ENCODE peak calls at places on chromosomes 16 and 17, in six cellular contexts. T is adrenal gland, Y is heart left ventricle, X is gastrocnemius medialis, Z is HCT116, P is Peyer's patch. M is an unnamed sample.

GRCh38 chr17:29593546-29594440 is 861 bp downstream of the ANKRD13B start:
- DNase-seq in Z (no peak), X (no peak), T (no peak), P (peak), Y (peak), M (no peak)

GRCh38 chr17:63833741-63834373 is 6.4 kb upstream of the FTSJ3 start:
- DNase-seq in Y (no peak), X (no peak), P (no peak), T (no peak), Z (no peak), M (peak)

GRCh38 chr17:49093131-49093530 is 39.4 kb upstream of the B4GALNT2 start:
- DNase-seq in T (no peak), Y (no peak), Z (no peak), P (no peak), X (no peak), M (peak)

GRCh38 chr17:16442141-16442540 is 26.8 kb downstream of the TRPV2 start:
- DNase-seq in X (no peak), Z (no peak), Y (no peak), T (no peak), P (no peak), M (peak)

GRCh38 chr16:75599452-75600277 is 23.4 kb downstream of the ADAT1 start:
- DNase-seq in T (no peak), Y (no peak), X (no peak), Z (no peak), P (no peak), M (no peak)

GRCh38 chr17:5500247-5500803 is 14.0 kb downstream of the MIS12 start:
- DNase-seq in Z (no peak), T (no peak), Y (no peak), X (no peak), P (no peak), M (no peak)

GRCh38 chr17:80426671-80427326 is 11.8 kb downstream of the ENDOV start:
- DNase-seq in X (peak), Z (peak), Y (peak), P (peak), T (peak), M (peak)

GRCh38 chr16:4962716-4963115 is 4.6 kb downstream of the SEC14L5 start:
- DNase-seq in Z (no peak), P (no peak), X (no peak), T (no peak), Y (no peak), M (no peak)

GRCh38 chr17:62111562-62112180 is 46.6 kb upstream of the MED13 start:
- DNase-seq in Y (no peak), X (no peak), Z (no peak), T (no peak), P (no peak), M (no peak)

GRCh38 chr16:50267651-50268050 is 1.3 kb downstream of the ADCY7 start:
- DNase-seq in Y (no peak), X (no peak), P (peak), T (peak), Z (no peak), M (no peak)

GRCh38 chr16:18039931-18040330 is 296.6 kb downstream of the NPIPA8 start:
- DNase-seq in T (no peak), Z (no peak), X (no peak), Y (no peak), P (no peak), M (no peak)

GRCh38 chr16:55088098-55088497 is 157.4 kb downstream of the IRX5 start:
- DNase-seq in Y (no peak), T (no peak), X (no peak), Z (no peak), P (no peak), M (no peak)

GRCh38 chr16:87093804-87094203 is 223.4 kb downstream of the C16orf95 start:
- DNase-seq in T (no peak), Y (no peak), X (no peak), Z (no peak), P (no peak), M (no peak)

GRCh38 chr17:27609606-27610303 is 21.2 kb upstream of the LGALS9 start:
- DNase-seq in T (peak), P (peak), Z (no peak), Y (peak), X (no peak), M (no peak)

GRCh38 chr17:49846938-49847712 is 744 bp downstream of the TAC4 start:
- DNase-seq in Y (no peak), P (no peak), Z (no peak), X (no peak), T (peak), M (no peak)

GRCh38 chr17:83199500-83200201 is 120.2 kb downstream of the METRNL start:
- DNase-seq in Z (no peak), P (peak), T (peak), Y (peak), X (peak), M (peak)

GRCh38 chr17:72516772-72517399 is 396.1 kb downstream of the SOX9 start:
- DNase-seq in Z (no peak), P (no peak), T (no peak), Y (no peak), X (peak), M (no peak)

GRCh38 chr16:3767333-3767977 is 50.1 kb upstream of the TRAP1 start:
- DNase-seq in X (no peak), P (no peak), Z (no peak), T (no peak), Y (no peak), M (no peak)

GRCh38 chr17:63476857-63477470 is at the start of gene ACE:
- DNase-seq in X (no peak), Y (no peak), Z (no peak), P (peak), T (no peak), M (peak)

GRCh38 chr17:48037036-48037881 is at the start of gene COPZ2:
- DNase-seq in T (peak), P (peak), Y (peak), Z (no peak), X (peak), M (peak)

GRCh38 chr17:82889496-82890338 is 49.9 kb upstream of the ZNF750 start:
- DNase-seq in X (no peak), P (no peak), Y (peak), Z (peak), T (no peak), M (peak)

GRCh38 chr16:86496262-86496928 is 13.9 kb upstream of the FOXF1 start:
- DNase-seq in Y (no peak), Z (no peak), P (no peak), X (no peak), T (no peak), M (peak)

GRCh38 chr16:87740441-87740840 is 25.3 kb downstream of the KLHDC4 start:
- DNase-seq in Z (no peak), T (no peak), Y (no peak), X (no peak), P (no peak), M (no peak)

GRCh38 chr17:7263071-7263800 is 958 bp upstream of the CLDN7 start:
- DNase-seq in Y (no peak), T (no peak), X (no peak), Z (peak), P (peak), M (peak)

GRCh38 chr17:13638855-13639458 is 37.2 kb upstream of the HS3ST3A1 start:
- DNase-seq in Z (no peak), T (peak), X (no peak), P (no peak), Y (no peak), M (no peak)

GRCh38 chr17:50290074-50290702 is 15.9 kb downstream of the TMEM92 start:
- DNase-seq in T (peak), X (peak), Z (peak), P (peak), Y (no peak), M (peak)

GRCh38 chr16:10609410-10609774 is 29.0 kb upstream of the EMP2 start:
- DNase-seq in Y (no peak), T (no peak), Z (no peak), P (no peak), X (no peak), M (no peak)

GRCh38 chr17:78875738-78876597 is 27.0 kb downstream of the CEP295NL start:
- DNase-seq in T (peak), Z (no peak), P (no peak), Y (no peak), X (no peak), M (no peak)

GRCh38 chr17:73419896-73420295 is 108.1 kb upstream of the CDC42EP4 start:
- DNase-seq in T (no peak), Y (no peak), X (no peak), Z (no peak), P (no peak), M (no peak)

GRCh38 chr16:4500283-4500682 is 24.1 kb downstream of the HMOX2 start:
- DNase-seq in Z (peak), Y (no peak), X (peak), P (no peak), T (peak), M (no peak)

GRCh38 chr17:65457183-65457582 is 104.3 kb downstream of the AXIN2 start:
- DNase-seq in Z (no peak), Y (no peak), T (no peak), P (no peak), X (no peak), M (no peak)

GRCh38 chr17:65455154-65455971 is 106.1 kb downstream of the AXIN2 start:
- DNase-seq in X (no peak), T (no peak), Z (no peak), P (no peak), Y (no peak), M (no peak)

GRCh38 chr17:65457635-65458257 is 103.7 kb downstream of the AXIN2 start:
- DNase-seq in Z (no peak), Y (no peak), T (no peak), X (no peak), P (no peak), M (no peak)

GRCh38 chr17:65456368-65457151 is 104.9 kb downstream of the AXIN2 start:
- DNase-seq in T (no peak), P (no peak), Y (no peak), Z (no peak), X (no peak), M (no peak)

DNA sequence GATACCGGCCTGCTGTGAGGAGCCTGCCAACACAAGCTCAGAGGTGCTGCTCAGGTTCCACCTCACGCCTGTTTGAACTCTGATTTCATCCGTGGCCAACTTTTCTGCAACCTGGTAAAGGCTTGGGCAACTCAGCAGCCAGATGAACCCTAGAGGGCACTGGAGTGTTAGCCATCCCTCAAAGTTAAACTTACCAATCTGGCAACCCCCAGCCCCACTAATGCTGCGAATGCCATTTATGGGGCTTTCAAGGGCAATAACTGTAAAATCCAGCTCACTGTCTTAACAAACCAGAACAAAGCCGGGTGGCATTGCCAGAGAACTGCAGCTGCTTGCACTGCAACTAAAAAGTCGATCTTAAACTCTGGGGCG is 105.5 kb downstream of the AXIN2 start:
- DNase-seq in X (peak), Y (no peak), P (no peak), Z (no peak), T (peak), M (peak)
- TF ChIP-seq CTCF in X (peak), Y (peak), P (peak), Z (peak), T (peak), M (peak)

GRCh38 chr16:659618-660017 is 8.3 kb upstream of the RHOT2 start:
- DNase-seq in T (no peak), X (no peak), Y (no peak), Z (no peak), P (no peak), M (no peak)

GRCh38 chr16:660132-660458 is 7.8 kb upstream of the RHOT2 start:
- DNase-seq in Z (no peak), X (no peak), T (no peak), Y (no peak), P (no peak), M (no peak)

GRCh38 chr16:662095-662494 is 5.8 kb upstream of the RHOT2 start:
- DNase-seq in T (no peak), P (no peak), X (no peak), Y (no peak), Z (no peak), M (no peak)

GRCh38 chr16:661184-661821 is 6.6 kb upstream of the RHOT2 start:
- DNase-seq in P (peak), Z (no peak), Y (no peak), X (no peak), T (no peak), M (no peak)

GRCh38 chr16:660459-661183 is 7.3 kb upstream of the RHOT2 start:
- DNase-seq in Z (peak), T (peak), X (peak), P (peak), Y (peak), M (peak)
- TF ChIP-seq POLR2A in Z (no peak), T (peak), X (no peak), P (peak), Y (no peak), M (no peak)

DNA sequence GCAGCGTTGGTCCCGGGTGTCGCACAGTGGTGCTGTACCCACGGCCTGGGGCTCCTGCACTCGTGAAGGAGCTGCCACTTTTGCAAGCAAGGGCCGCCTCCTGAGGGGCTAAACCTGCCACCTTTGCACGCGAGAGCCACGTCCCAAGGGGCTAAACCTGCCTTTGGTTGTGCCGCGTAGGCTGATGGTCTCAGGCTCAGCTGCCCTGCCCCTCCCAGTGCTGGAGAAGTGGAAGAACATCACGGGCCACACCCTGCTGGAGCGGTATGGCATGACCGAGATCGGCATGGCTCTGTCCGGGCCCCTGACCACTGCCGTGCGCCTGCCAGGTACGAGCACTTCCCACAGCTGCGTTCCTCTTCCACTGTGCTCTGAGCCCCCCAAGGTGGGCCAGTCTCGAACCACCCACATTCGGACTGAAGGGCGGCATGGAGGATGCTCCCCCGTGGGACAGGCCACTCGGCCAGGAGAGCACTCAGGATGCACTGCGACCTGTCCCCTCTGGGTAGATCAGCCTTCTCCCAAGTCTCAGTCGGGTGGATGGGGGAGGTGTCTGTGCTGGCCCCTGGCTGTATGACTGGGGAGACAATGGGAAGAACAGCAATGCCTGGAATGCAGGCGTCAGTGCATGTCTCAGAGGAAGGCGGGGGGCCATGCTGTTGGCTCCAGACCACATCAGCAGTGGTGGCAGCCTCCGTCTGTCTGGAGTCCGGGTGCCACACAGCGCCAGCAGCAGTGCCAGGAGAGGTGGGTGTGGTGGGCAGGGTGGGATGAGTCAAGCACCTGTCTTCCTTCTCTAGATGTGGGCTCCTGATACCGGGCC is 20.7 kb downstream of the ACSF3 start:
- DNase-seq in P (peak), T (no peak), X (no peak), Y (peak), Z (no peak), M (peak)
- H3K4me3 ChIP-seq in P (peak), T (no peak), X (no peak), Y (no peak), Z (no peak), M (no peak)

GRCh38 chr16:24430937-24431760 is 108.2 kb upstream of the RBBP6 start:
- DNase-seq in Z (no peak), X (no peak), T (no peak), Y (no peak), P (no peak), M (no peak)

GRCh38 chr16:24423332-24423731 is 116.0 kb upstream of the RBBP6 start:
- DNase-seq in P (no peak), Y (no peak), T (no peak), Z (no peak), X (no peak), M (no peak)

GRCh38 chr16:24427840-24428239 is 111.5 kb upstream of the RBBP6 start:
- DNase-seq in Z (no peak), P (no peak), Y (no peak), X (no peak), T (no peak), M (no peak)

DNA sequence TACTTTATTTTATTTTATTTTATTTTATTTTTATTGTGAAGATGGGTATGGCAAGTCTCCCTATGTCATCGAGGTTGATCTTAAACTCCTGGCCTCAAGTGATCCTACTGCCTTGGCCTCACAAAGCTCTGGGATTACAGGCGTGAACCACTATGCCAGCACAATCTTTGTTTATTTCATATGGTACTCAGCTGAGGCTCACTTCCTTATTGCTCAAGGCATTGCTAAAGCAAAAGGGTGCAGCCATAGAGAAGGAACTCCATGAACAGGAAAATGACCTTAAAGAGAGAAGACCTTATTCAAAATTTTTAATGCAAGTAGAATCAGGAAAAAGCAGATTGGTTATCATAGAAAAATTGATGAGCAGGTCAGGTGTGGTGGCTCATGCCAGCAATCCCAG is 110.6 kb upstream of the RBBP6 start:
- DNase-seq in Z (no peak), T (no peak), Y (no peak), X (no peak), P (no peak), M (no peak)
- TF ChIP-seq CTCF in Z (no peak), T (no peak), Y (no peak), X (no peak), P (no peak), M (no peak)

DNA sequence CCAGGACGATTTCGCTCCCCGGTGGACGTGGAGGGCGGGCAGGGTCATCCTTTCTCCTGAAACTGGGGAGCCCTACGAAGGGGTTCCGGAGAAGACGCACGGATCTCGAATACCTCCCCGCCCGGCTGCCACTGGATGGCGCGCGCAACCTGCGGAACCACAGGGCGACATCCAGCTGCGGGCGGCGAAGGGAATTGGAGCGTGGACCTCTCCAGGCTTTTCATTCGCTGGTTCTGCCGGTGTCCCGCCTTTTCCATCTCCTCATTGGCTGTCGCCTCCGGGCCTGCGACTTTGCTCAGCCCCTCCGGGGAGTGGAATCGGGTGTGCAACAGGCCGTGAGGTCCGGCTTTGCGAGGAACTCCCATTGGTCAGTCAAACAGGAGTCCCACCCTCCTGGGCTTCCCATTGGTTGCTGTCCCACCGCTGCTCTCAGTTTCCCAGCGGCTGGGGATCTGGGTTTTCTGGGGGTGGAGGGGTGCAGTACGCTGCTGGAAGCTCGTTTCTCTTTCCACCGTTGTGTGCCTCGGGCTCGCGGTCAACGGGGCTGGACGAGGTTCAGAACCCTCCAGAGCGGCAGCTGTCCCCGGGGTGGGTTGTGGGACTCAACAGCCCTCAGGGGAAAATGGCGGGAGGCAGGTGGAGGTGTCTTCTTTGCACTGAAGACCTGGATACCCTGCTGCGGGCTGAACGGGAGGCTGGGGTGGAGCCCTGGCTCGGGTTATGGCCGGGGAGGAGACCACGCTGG is 14.5 kb downstream of the OR1D5 start:
- DNase-seq in Z (peak), X (peak), T (peak), P (peak), Y (peak), M (peak)
- TF ChIP-seq POLR2A in Z (peak), X (no peak), T (no peak), P (no peak), Y (no peak), M (peak)

DNA sequence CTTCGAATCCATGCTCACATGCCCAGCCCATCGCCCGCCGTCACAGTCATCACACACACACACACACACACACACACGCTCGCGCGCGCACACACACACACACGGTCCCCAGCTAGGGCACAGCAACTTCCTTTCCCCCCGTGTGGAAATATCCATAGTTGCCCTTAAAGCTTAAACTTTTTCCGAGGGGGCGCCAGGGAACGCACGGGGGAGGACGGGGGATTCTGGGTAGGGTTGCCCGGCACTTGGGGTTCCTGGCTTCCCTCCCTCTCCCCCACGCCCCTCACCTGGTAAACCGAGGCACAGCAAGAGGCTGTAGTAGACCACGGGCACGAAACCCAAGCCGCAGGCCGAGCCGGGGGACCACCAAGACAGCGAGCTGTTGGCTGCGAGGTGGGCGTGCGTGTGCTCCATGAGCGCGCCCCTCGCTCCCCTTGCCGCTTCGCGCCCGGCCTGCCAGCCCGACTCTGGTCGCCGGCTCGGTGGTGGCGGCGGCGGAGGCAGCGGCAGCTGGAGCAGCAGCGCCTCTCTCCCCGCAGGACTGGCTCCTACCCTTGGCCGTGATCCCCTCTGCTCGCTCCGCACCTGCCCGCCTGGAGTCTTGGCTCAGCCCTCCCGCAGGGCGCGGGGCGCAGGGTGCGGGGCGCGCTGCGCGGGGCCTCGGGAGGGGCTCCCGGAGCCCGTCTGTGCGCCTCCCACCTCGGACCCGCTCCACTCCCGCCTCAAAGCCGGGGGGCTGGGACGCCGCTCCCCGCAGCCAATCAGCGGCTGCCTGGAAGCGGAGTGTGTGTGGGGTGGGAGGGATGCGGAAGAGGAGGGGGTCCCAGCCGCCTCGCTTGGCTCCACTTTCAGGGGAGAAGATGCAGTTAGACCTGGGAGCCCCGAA is at the start of gene GPR139:
- DNase-seq in T (no peak), Y (no peak), Z (no peak), X (no peak), P (no peak), M (peak)
- H3K4me3 ChIP-seq in T (no peak), Y (no peak), Z (no peak), X (no peak), P (no peak), M (no peak)